ENCODE peak calls at places on chromosome 12, in six cellular contexts. Y, K, P, V, T and L are unnamed samples.
A peak's percentile ranks its signal among the peaks of the same experiment; 100 is the strongest.

GRCh38 chr12:117695956-117696355 is 272.8 kb downstream of the KSR2 start:
- ATAC-seq in K (no peak), T (no peak), V (no peak), Y (no peak), P (no peak), L (no peak)

GRCh38 chr12:90199008-90199407 is 490.4 kb upstream of the ATP2B1 start:
- ATAC-seq in V (no peak), Y (no peak), T (no peak), P (no peak), K (no peak), L (no peak)

GRCh38 chr12:74922117-74922516 is 287.5 kb downstream of the KCNC2 start:
- ATAC-seq in P (no peak), Y (no peak), V (no peak), K (no peak), T (no peak), L (peak; percentile 39)

GRCh38 chr12:118641249-118641648 is 264.9 kb downstream of the SUDS3 start:
- ATAC-seq in V (peak; percentile 38), K (no peak), T (no peak), Y (no peak), P (no peak), L (no peak)

GRCh38 chr12:57534991-57535543 is 11.9 kb downstream of the DCTN2 start:
- ATAC-seq in P (no peak), V (no peak), Y (no peak), T (no peak), K (no peak), L (no peak)

GRCh38 chr12:132429932-132430643 is 59.9 kb upstream of the FBRSL1 start:
- ATAC-seq in K (peak; percentile 57), Y (peak; percentile 55), T (peak; percentile 17), P (peak; percentile 61), V (peak; percentile 85), L (no peak)

GRCh38 chr12:115384391-115384790 is 700.4 kb upstream of the TBX3 start:
- ATAC-seq in K (no peak), T (no peak), P (no peak), V (no peak), Y (no peak), L (no peak)

GRCh38 chr12:15650399-15651128 is 138.6 kb downstream of the EPS8 start:
- ATAC-seq in K (peak; percentile 59), P (no peak), Y (no peak), T (no peak), V (no peak), L (no peak)

GRCh38 chr12:110813298-110813697 is 33.5 kb upstream of the CCDC63 start:
- ATAC-seq in Y (no peak), K (peak; percentile 39), T (no peak), V (no peak), P (no peak), L (no peak)

GRCh38 chr12:112998997-112999767 is 20.9 kb downstream of the OAS2 start:
- ATAC-seq in Y (no peak), T (no peak), K (no peak), P (no peak), V (no peak), L (no peak)

GRCh38 chr12:14842315-14842714 is 1.0 kb downstream of the ART4 start:
- ATAC-seq in Y (no peak), K (no peak), P (no peak), V (no peak), T (peak; percentile 58), L (no peak)

GRCh38 chr12:88084210-88084609 is 55.0 kb upstream of the C12orf50 start:
- ATAC-seq in V (no peak), K (no peak), Y (no peak), P (no peak), T (no peak), L (no peak)

GRCh38 chr12:49161092-49161795 is 27.6 kb downstream of the TUBA1A start:
- ATAC-seq in P (no peak), T (no peak), K (no peak), Y (no peak), V (no peak), L (no peak)

GRCh38 chr12:12331896-12332295 is 18.1 kb downstream of the MANSC1 start:
- ATAC-seq in T (no peak), P (no peak), V (no peak), Y (no peak), K (no peak), L (no peak)

GRCh38 chr12:946656-947055 is 2.8 kb downstream of the RAD52 start:
- ATAC-seq in P (no peak), V (no peak), Y (no peak), K (no peak), T (no peak), L (no peak)

GRCh38 chr12:62924084-62924483 is 10.9 kb downstream of the PPM1H start:
- ATAC-seq in T (no peak), K (no peak), Y (no peak), V (no peak), P (no peak), L (no peak)

GRCh38 chr12:116244001-116244400 is 33.5 kb downstream of the MED13L start:
- ATAC-seq in P (peak; percentile 42), K (peak; percentile 20), T (no peak), Y (no peak), V (no peak), L (no peak)

GRCh38 chr12:55925870-55926737 is 1.6 kb downstream of the PYM1 start:
- ATAC-seq in V (peak; percentile 18), P (peak; percentile 0), Y (peak; percentile 5), K (no peak), T (no peak), L (no peak)

GRCh38 chr12:3432176-3432742 is 58.7 kb upstream of the PRMT8 start:
- ATAC-seq in Y (peak; percentile 62), T (peak; percentile 84), V (no peak), K (peak; percentile 94), P (peak; percentile 24), L (no peak)

GRCh38 chr12:112978163-112979081 is at the start of gene OAS2:
- ATAC-seq in K (peak; percentile 73), T (peak; percentile 84), V (no peak), P (peak; percentile 96), Y (peak; percentile 92), L (peak; percentile 86)

GRCh38 chr12:45232146-45232731 is 16.3 kb downstream of the ANO6 start:
- ATAC-seq in T (no peak), P (no peak), Y (peak; percentile 7), V (peak; percentile 2), K (no peak), L (no peak)

GRCh38 chr12:121830134-121830533 is 26.3 kb downstream of the SETD1B start:
- ATAC-seq in T (no peak), K (no peak), P (peak; percentile 24), Y (no peak), V (no peak), L (no peak)

GRCh38 chr12:591167-591570 is 72.1 kb downstream of the NINJ2 start:
- ATAC-seq in T (peak; percentile 92), Y (peak; percentile 73), V (peak; percentile 87), K (peak; percentile 95), P (peak; percentile 31), L (no peak)

GRCh38 chr12:3568695-3569094 is 77.7 kb downstream of the PRMT8 start:
- ATAC-seq in Y (no peak), K (no peak), P (no peak), V (no peak), T (no peak), L (no peak)

GRCh38 chr12:129531004-129531403 is 372.8 kb downstream of the TMEM132D start:
- ATAC-seq in V (no peak), Y (no peak), P (no peak), K (no peak), T (no peak), L (no peak)

GRCh38 chr12:124347805-124348658 is 53.1 kb downstream of the RFLNA start:
- ATAC-seq in K (peak; percentile 23), P (peak; percentile 4), V (peak; percentile 62), Y (peak; percentile 22), T (peak; percentile 40), L (peak; percentile 29)

GRCh38 chr12:116331876-116332275 is 54.4 kb upstream of the MED13L start:
- ATAC-seq in P (no peak), V (no peak), Y (no peak), T (no peak), K (no peak), L (no peak)

GRCh38 chr12:42056130-42056529 is 88.5 kb downstream of the GXYLT1 start:
- ATAC-seq in T (no peak), K (no peak), P (peak; percentile 75), Y (no peak), V (no peak), L (no peak)

GRCh38 chr12:41101821-41102220 is 86.3 kb upstream of the PDZRN4 start:
- ATAC-seq in T (no peak), P (no peak), Y (no peak), K (no peak), V (no peak), L (peak; percentile 34)

GRCh38 chr12:95481072-95481471 is 7.1 kb downstream of the METAP2 start:
- ATAC-seq in T (no peak), K (no peak), Y (no peak), P (no peak), V (no peak), L (no peak)
- TF ChIP-seq POLR2AphosphoS5 in T (no peak), K (no peak), Y (no peak), P (no peak), V (no peak), L (no peak)

GRCh38 chr12:65824314-65824563 is at the start of gene HMGA2:
- ATAC-seq in P (peak; percentile 52), V (no peak), Y (no peak), K (no peak), T (no peak), L (no peak)

GRCh38 chr12:65821336-65821735 is 2.9 kb upstream of the HMGA2 start:
- ATAC-seq in T (no peak), K (no peak), Y (no peak), V (no peak), P (no peak), L (no peak)

GRCh38 chr12:65823481-65824313 is 586 bp upstream of the HMGA2 start:
- ATAC-seq in V (peak; percentile 65), P (peak; percentile 48), K (peak; percentile 26), T (peak; percentile 62), Y (peak; percentile 65), L (peak; percentile 13)

GRCh38 chr12:65825323-65825572 is 965 bp downstream of the HMGA2 start:
- ATAC-seq in P (peak; percentile 48), K (no peak), V (no peak), Y (peak; percentile 4), T (no peak), L (peak; percentile 31)

GRCh38 chr12:65822732-65823480 is 1.4 kb upstream of the HMGA2 start:
- ATAC-seq in K (peak; percentile 58), V (peak; percentile 18), T (peak; percentile 76), Y (peak; percentile 56), P (no peak), L (no peak)
- TF ChIP-seq POLR2AphosphoS5 in K (peak; percentile 64), V (peak; percentile 78), T (peak; percentile 86), Y (peak; percentile 62), P (no peak), L (no peak)

DNA sequence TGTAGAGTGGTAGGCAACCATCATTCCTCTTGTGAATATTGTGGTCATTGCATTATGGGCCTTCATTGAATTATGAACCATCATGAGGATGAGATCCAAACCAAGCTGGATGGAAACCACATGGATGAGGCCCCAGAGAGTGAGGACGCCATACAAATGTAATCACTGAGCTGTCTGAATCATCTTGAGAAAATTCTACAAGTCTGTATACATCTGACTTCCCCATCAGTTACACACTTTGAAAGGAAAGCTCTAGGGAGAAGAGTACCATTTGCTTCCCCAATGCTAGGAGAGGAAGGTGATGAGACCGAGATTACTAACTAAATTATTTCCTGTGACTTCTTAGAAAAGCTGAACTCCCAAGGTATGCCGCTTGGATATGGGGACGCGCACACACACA is 172.9 kb downstream of the CACNA1C start:
- ATAC-seq in P (no peak), T (no peak), Y (no peak), V (no peak), K (no peak), L (no peak)
- TF ChIP-seq POLR2AphosphoS5 in P (no peak), T (no peak), Y (no peak), V (no peak), K (no peak), L (no peak)

GRCh38 chr12:109258201-109258600 is 50.9 kb downstream of the FOXN4 start:
- ATAC-seq in K (no peak), Y (no peak), T (no peak), V (no peak), P (no peak), L (no peak)
- TF ChIP-seq POLR2AphosphoS5 in K (no peak), Y (no peak), T (no peak), V (no peak), P (no peak), L (no peak)